ENCODE peak calls at places on chromosomes 4 and X, in ten cellular contexts. Z is K562; H is brain microvascular endothelial cell; G is omental fat pad; N is GM12865; I is heart right ventricle; K is mucosa of descending colon; D is HL-60; S is epithelial cell of esophagus; U is CD4-positive, alpha-beta T cell. C is an unnamed sample.

GRCh38 chr4:53527342-53527741 is 63.9 kb downstream of the LNX1 start:
- DNase-seq in D (no peak), N (no peak), Z (no peak), K (no peak), H (no peak), U (no peak), S (no peak), G (no peak), I (no peak), C (no peak)

GRCh38 chr4:77586953-77587383 is 18.7 kb upstream of the CXCL13 start:
- DNase-seq in Z (no peak), N (peak), I (no peak), S (peak), G (no peak), K (no peak), D (peak), H (no peak), U (no peak), C (no peak)

GRCh38 chr4:123405212-123405856 is 8.7 kb downstream of the SPRY1 start:
- DNase-seq in Z (no peak), K (no peak), G (no peak), H (no peak), S (peak), U (no peak), I (no peak), D (no peak), N (no peak), C (no peak)

GRCh38 chr4:152459326-152459725 is 76.6 kb downstream of the FBXW7 start:
- DNase-seq in N (no peak), Z (no peak), S (no peak), K (no peak), G (no peak), D (no peak), I (no peak), U (no peak), H (no peak), C (no peak)

GRCh38 chrX:125004799-125005198 is 314.9 kb upstream of the TEX13C start:
- DNase-seq in D (no peak), Z (peak), U (no peak), K (no peak), S (peak), G (no peak), I (no peak), H (no peak), N (no peak), C (no peak)

GRCh38 chrX:88425739-88426138 is 321.3 kb upstream of the CPXCR1 start:
- DNase-seq in I (no peak), G (no peak), N (no peak), U (no peak), H (no peak), S (no peak), Z (no peak), D (no peak), K (no peak), C (no peak)

GRCh38 chr4:184368731-184369130 is 105.6 kb downstream of the IRF2 start:
- DNase-seq in H (no peak), N (no peak), D (no peak), S (no peak), K (no peak), G (no peak), Z (no peak), U (no peak), I (no peak), C (no peak)

GRCh38 chr4:185958094-185958493 is 110.9 kb upstream of the TLR3 start:
- DNase-seq in I (no peak), H (no peak), N (no peak), S (no peak), Z (no peak), U (no peak), K (no peak), G (no peak), D (no peak), C (no peak)

GRCh38 chr4:40388248-40388647 is 53.1 kb downstream of the CHRNA9 start:
- DNase-seq in N (peak), I (no peak), H (no peak), U (no peak), Z (no peak), S (no peak), G (no peak), K (no peak), D (peak), C (no peak)

GRCh38 chr4:127479031-127479622 is 153.6 kb upstream of the INTU start:
- DNase-seq in K (no peak), G (no peak), Z (peak), S (peak), I (no peak), N (peak), U (no peak), H (peak), D (no peak), C (peak)

GRCh38 chrX:123330229-123330942 is 146.3 kb downstream of the GRIA3 start:
- DNase-seq in I (no peak), K (no peak), U (no peak), Z (no peak), H (no peak), D (no peak), S (no peak), G (no peak), N (peak), C (peak)

GRCh38 chr4:110155632-110156031 is 42.8 kb downstream of the ELOVL6 start:
- DNase-seq in Z (no peak), K (no peak), I (no peak), H (no peak), S (no peak), U (no peak), G (no peak), N (no peak), D (no peak), C (no peak)

GRCh38 chr4:165345663-165346417 is 18.4 kb downstream of the MSMO1 start:
- DNase-seq in U (no peak), I (no peak), K (no peak), D (no peak), S (no peak), Z (no peak), H (no peak), G (no peak), N (peak), C (no peak)

GRCh38 chrX:16797358-16797757 is 11.1 kb downstream of the TXLNG start:
- DNase-seq in D (peak), Z (no peak), U (no peak), H (no peak), I (no peak), S (no peak), G (no peak), N (no peak), K (no peak), C (no peak)

GRCh38 chrX:119410027-119410819 is 11.1 kb downstream of the SLC25A43 start:
- DNase-seq in G (peak), K (peak), U (no peak), H (peak), D (no peak), I (no peak), N (no peak), Z (no peak), S (peak), C (peak)

GRCh38 chrX:20197641-20198210 is 56.1 kb upstream of the EIF1AX start:
- DNase-seq in Z (no peak), D (no peak), G (no peak), K (no peak), U (no peak), H (no peak), I (no peak), N (no peak), S (no peak), C (peak)

GRCh38 chr4:152369203-152369902 is 166.5 kb downstream of the FBXW7 start:
- DNase-seq in I (no peak), N (no peak), S (no peak), G (no peak), Z (no peak), K (no peak), H (no peak), U (no peak), D (no peak), C (no peak)

GRCh38 chr4:140675599-140676231 is 80.5 kb downstream of the TBC1D9 start:
- DNase-seq in G (no peak), Z (no peak), H (peak), K (no peak), U (no peak), I (no peak), N (peak), D (no peak), S (peak), C (no peak)

GRCh38 chrX:110852180-110852579 is 56.6 kb upstream of the CHRDL1 start:
- DNase-seq in D (no peak), Z (peak), I (no peak), U (no peak), H (no peak), G (no peak), N (peak), S (peak), K (no peak), C (no peak)

GRCh38 chr4:168882650-168883233 is 127.3 kb downstream of the CBR4 start:
- DNase-seq in N (no peak), H (peak), D (no peak), I (no peak), U (no peak), S (peak), Z (no peak), G (no peak), K (no peak), C (peak)

GRCh38 chrX:40297949-40298539 is 200.3 kb upstream of the BCOR start:
- DNase-seq in S (no peak), G (no peak), N (no peak), K (no peak), Z (no peak), I (no peak), D (no peak), U (no peak), H (no peak), C (no peak)

GRCh38 chr4:189912170-189912569 is 28.5 kb upstream of the FRG1 start:
- DNase-seq in I (no peak), U (no peak), H (no peak), S (peak), Z (no peak), N (no peak), G (no peak), K (no peak), D (no peak), C (no peak)

GRCh38 chrX:85003655-85004244 is at the start of gene APOOL:
- DNase-seq in Z (peak), K (peak), U (peak), H (peak), I (peak), D (peak), G (peak), S (peak), N (peak), C (peak)

GRCh38 chr4:129095811-129096454 is at the start of gene C4orf33:
- DNase-seq in N (peak), H (peak), Z (peak), U (peak), K (peak), I (peak), D (peak), G (peak), S (peak), C (peak)

GRCh38 chrX:41027388-41027787 is 57.9 kb upstream of the USP9X start:
- DNase-seq in S (peak), D (no peak), K (no peak), G (no peak), I (no peak), U (no peak), Z (no peak), N (no peak), H (peak), C (peak)

GRCh38 chr4:111064342-111064993 is 441.6 kb upstream of the PITX2 start:
- DNase-seq in Z (no peak), K (no peak), D (peak), S (peak), H (peak), N (peak), I (no peak), G (no peak), U (no peak), C (peak)

GRCh38 chrX:130174051-130174704 is 2.4 kb downstream of the RAB33A start:
- DNase-seq in D (no peak), H (peak), I (peak), U (no peak), Z (peak), G (no peak), N (no peak), K (no peak), S (peak), C (peak)

GRCh38 chr4:161419822-161420221 is 744.0 kb downstream of the FSTL5 start:
- DNase-seq in S (peak), D (peak), H (peak), G (no peak), U (no peak), K (no peak), I (no peak), N (peak), Z (no peak), C (no peak)

GRCh38 chr4:122911588-122911987 is 10.8 kb downstream of the NUDT6 start:
- DNase-seq in I (no peak), N (no peak), K (no peak), H (no peak), U (no peak), Z (no peak), S (no peak), G (no peak), D (no peak), C (no peak)

GRCh38 chrX:37599735-37600134 is 28.3 kb downstream of the LANCL3 start:
- DNase-seq in U (no peak), I (no peak), Z (no peak), D (no peak), K (no peak), G (no peak), N (no peak), S (peak), H (no peak), C (no peak)

GRCh38 chrX:34528081-34528480 is 129.0 kb downstream of the TMEM47 start:
- DNase-seq in U (no peak), Z (no peak), G (no peak), I (no peak), D (no peak), K (no peak), S (peak), N (no peak), H (no peak), C (no peak)

GRCh38 chr4:23775694-23776093 is 114.2 kb downstream of the PPARGC1A start:
- DNase-seq in G (no peak), Z (no peak), U (no peak), S (peak), I (no peak), D (no peak), K (no peak), N (no peak), H (no peak), C (no peak)
- TF ChIP-seq CTCF in G (no peak), Z (no peak), U (no peak), S (peak), I (no peak), D (no peak), K (no peak), N (no peak), H (peak), C (no peak)

GRCh38 chr4:36386691-36387090 is 105.3 kb downstream of the DTHD1 start:
- DNase-seq in G (no peak), K (no peak), D (no peak), H (no peak), N (no peak), I (no peak), U (no peak), Z (no peak), S (no peak), C (no peak)
- TF ChIP-seq CTCF in G (no peak), K (no peak), D (no peak), H (no peak), N (no peak), I (no peak), U (no peak), Z (no peak), S (peak), C (no peak)

GRCh38 chr4:176149680-176150079 is 45.7 kb downstream of the SPATA4 start:
- DNase-seq in N (no peak), I (no peak), G (no peak), D (no peak), Z (no peak), K (no peak), U (no peak), S (no peak), H (no peak), C (peak)

GRCh38 chr4:176153124-176153523 is 42.3 kb downstream of the SPATA4 start:
- DNase-seq in I (no peak), K (no peak), D (no peak), U (no peak), Z (no peak), S (no peak), H (no peak), N (no peak), G (no peak), C (no peak)

GRCh38 chr4:176150704-176151103 is 44.7 kb downstream of the SPATA4 start:
- DNase-seq in Z (no peak), G (no peak), I (no peak), H (no peak), U (no peak), N (no peak), D (no peak), S (no peak), K (no peak), C (no peak)

GRCh38 chr4:176150283-176150682 is 45.1 kb downstream of the SPATA4 start:
- DNase-seq in K (no peak), Z (no peak), I (no peak), H (peak), U (no peak), S (peak), D (peak), G (no peak), N (peak), C (peak)
- TF ChIP-seq CTCF in K (no peak), Z (no peak), I (peak), H (peak), U (no peak), S (peak), D (no peak), G (no peak), N (no peak), C (peak)

DNA sequence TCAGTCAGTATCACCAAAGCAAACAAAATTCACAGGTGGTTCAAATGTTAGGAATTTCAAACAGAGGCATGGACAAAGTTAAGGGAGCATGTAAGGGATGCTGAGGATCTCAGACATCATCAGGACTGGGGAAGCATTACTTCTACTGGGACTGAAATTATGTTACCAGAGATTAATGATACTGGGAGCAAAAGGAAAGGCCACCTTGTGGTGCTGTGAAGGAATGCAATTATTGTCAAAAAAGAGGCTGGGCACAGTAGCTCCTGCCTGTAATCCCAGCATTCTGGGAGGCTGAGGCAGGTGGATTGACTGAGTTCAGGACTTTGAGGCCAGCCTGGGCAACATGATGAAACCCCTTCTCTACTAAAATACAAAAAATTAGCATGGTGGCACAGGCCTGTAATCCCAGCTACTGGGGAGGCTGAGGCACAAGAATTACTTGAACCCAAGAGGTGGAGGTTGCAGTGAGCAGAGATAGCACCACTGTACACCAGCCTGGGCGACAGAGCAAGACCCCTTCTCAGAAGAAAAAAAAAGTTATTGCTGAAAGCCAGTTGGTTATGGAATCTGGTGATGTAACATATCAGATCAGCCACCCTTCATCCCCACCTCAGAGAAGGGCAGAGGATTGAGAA is 954.3 kb downstream of the PCDH7 start:
- DNase-seq in N (no peak), G (no peak), K (no peak), S (peak), D (no peak), I (no peak), U (no peak), H (peak), Z (no peak), C (no peak)
- TF ChIP-seq CTCF in N (no peak), G (no peak), K (no peak), S (peak), D (no peak), I (peak), U (no peak), H (peak), Z (no peak), C (peak)

C was measured in HFFc6.